ENCODE peak calls at places on chromosomes 13 and 19, in eight cellular contexts. One of them, this sample, is unnamed.

GRCh38 chr19:52600639-52601024 is 30.5 kb downstream of the ZNF701 start:
- DNase-seq in ovary: peak; percentile 40
- DNase-seq in adrenal gland: no peak
- DNase-seq in neuronal stem cell: no peak
- DNase-seq in fibroblast of lung: no peak
- DNase-seq in lung: no peak
- DNase-seq in effector memory CD4-positive, alpha-beta T cell: no peak
- DNase-seq in uterus: no peak
- DNase-seq in this sample: no peak

GRCh38 chr19:5851302-5851701 is at the start of gene FUT3:
- DNase-seq in ovary: no peak
- DNase-seq in adrenal gland: no peak
- DNase-seq in neuronal stem cell: no peak
- DNase-seq in fibroblast of lung: no peak
- DNase-seq in lung: peak; percentile 72
- DNase-seq in effector memory CD4-positive, alpha-beta T cell: no peak
- DNase-seq in uterus: no peak
- DNase-seq in this sample: no peak

GRCh38 chr19:36110487-36111199 is at the start of gene OVOL3:
- DNase-seq in ovary: no peak
- DNase-seq in adrenal gland: no peak
- DNase-seq in neuronal stem cell: no peak
- DNase-seq in fibroblast of lung: no peak
- DNase-seq in lung: no peak
- DNase-seq in effector memory CD4-positive, alpha-beta T cell: no peak
- DNase-seq in uterus: no peak
- DNase-seq in this sample: no peak

GRCh38 chr13:39815345-39816111 is 160.1 kb downstream of the COG6 start:
- DNase-seq in ovary: peak; percentile 60
- DNase-seq in adrenal gland: no peak
- DNase-seq in neuronal stem cell: no peak
- DNase-seq in fibroblast of lung: no peak
- DNase-seq in lung: no peak
- DNase-seq in effector memory CD4-positive, alpha-beta T cell: no peak
- DNase-seq in uterus: no peak
- DNase-seq in this sample: no peak

GRCh38 chr13:113775451-113776145 is 16.6 kb downstream of the TMEM255B start:
- DNase-seq in ovary: no peak
- DNase-seq in adrenal gland: no peak
- DNase-seq in neuronal stem cell: no peak
- DNase-seq in fibroblast of lung: no peak
- DNase-seq in lung: no peak
- DNase-seq in effector memory CD4-positive, alpha-beta T cell: no peak
- DNase-seq in uterus: no peak
- DNase-seq in this sample: no peak

GRCh38 chr19:30307191-30307974 is 64.8 kb upstream of the ZNF536 start:
- DNase-seq in ovary: no peak
- DNase-seq in adrenal gland: no peak
- DNase-seq in neuronal stem cell: no peak
- DNase-seq in fibroblast of lung: no peak
- DNase-seq in lung: no peak
- DNase-seq in effector memory CD4-positive, alpha-beta T cell: no peak
- DNase-seq in uterus: no peak
- DNase-seq in this sample: no peak

GRCh38 chr13:23735329-23735728 is 153.9 kb downstream of the MIPEP start:
- DNase-seq in ovary: no peak
- DNase-seq in adrenal gland: no peak
- DNase-seq in neuronal stem cell: no peak
- DNase-seq in fibroblast of lung: no peak
- DNase-seq in lung: no peak
- DNase-seq in effector memory CD4-positive, alpha-beta T cell: no peak
- DNase-seq in uterus: no peak
- DNase-seq in this sample: no peak

GRCh38 chr13:28375250-28375930 is 119.5 kb downstream of the FLT1 start:
- DNase-seq in ovary: no peak
- DNase-seq in adrenal gland: no peak
- DNase-seq in neuronal stem cell: no peak
- DNase-seq in fibroblast of lung: no peak
- DNase-seq in lung: no peak
- DNase-seq in effector memory CD4-positive, alpha-beta T cell: no peak
- DNase-seq in uterus: no peak
- DNase-seq in this sample: no peak

GRCh38 chr19:44164327-44164672 is 600 bp upstream of the ZNF226 start:
- DNase-seq in ovary: no peak
- DNase-seq in adrenal gland: no peak
- DNase-seq in neuronal stem cell: no peak
- DNase-seq in fibroblast of lung: no peak
- DNase-seq in lung: no peak
- DNase-seq in effector memory CD4-positive, alpha-beta T cell: no peak
- DNase-seq in uterus: no peak
- DNase-seq in this sample: no peak

GRCh38 chr19:47280183-47280797 is 5.6 kb downstream of the INAFM1 start:
- DNase-seq in ovary: no peak
- DNase-seq in adrenal gland: no peak
- DNase-seq in neuronal stem cell: no peak
- DNase-seq in fibroblast of lung: no peak
- DNase-seq in lung: no peak
- DNase-seq in effector memory CD4-positive, alpha-beta T cell: no peak
- DNase-seq in uterus: peak; percentile 36
- DNase-seq in this sample: no peak

GRCh38 chr19:44848036-44848804 is 2.1 kb downstream of the NECTIN2 start:
- DNase-seq in ovary: peak; percentile 56
- DNase-seq in adrenal gland: peak; percentile 35
- DNase-seq in neuronal stem cell: peak; percentile 24
- DNase-seq in fibroblast of lung: peak; percentile 57
- DNase-seq in lung: no peak
- DNase-seq in effector memory CD4-positive, alpha-beta T cell: no peak
- DNase-seq in uterus: peak; percentile 44
- DNase-seq in this sample: no peak

GRCh38 chr13:93169980-93170379 is 56.6 kb upstream of the GPC6 start:
- DNase-seq in ovary: no peak
- DNase-seq in adrenal gland: no peak
- DNase-seq in neuronal stem cell: no peak
- DNase-seq in fibroblast of lung: peak; percentile 99
- DNase-seq in lung: no peak
- DNase-seq in effector memory CD4-positive, alpha-beta T cell: no peak
- DNase-seq in uterus: no peak
- DNase-seq in this sample: peak; percentile 71

GRCh38 chr19:29687244-29687896 is 22.1 kb downstream of the PLEKHF1 start:
- DNase-seq in ovary: no peak
- DNase-seq in adrenal gland: no peak
- DNase-seq in neuronal stem cell: no peak
- DNase-seq in fibroblast of lung: peak; percentile 99
- DNase-seq in lung: no peak
- DNase-seq in effector memory CD4-positive, alpha-beta T cell: no peak
- DNase-seq in uterus: peak; percentile 82
- DNase-seq in this sample: no peak

GRCh38 chr13:30141773-30142501 is 165.4 kb downstream of the KATNAL1 start:
- DNase-seq in ovary: no peak
- DNase-seq in adrenal gland: no peak
- DNase-seq in neuronal stem cell: no peak
- DNase-seq in fibroblast of lung: no peak
- DNase-seq in lung: no peak
- DNase-seq in effector memory CD4-positive, alpha-beta T cell: no peak
- DNase-seq in uterus: no peak
- DNase-seq in this sample: no peak

GRCh38 chr13:30138511-30138910 is 168.8 kb downstream of the KATNAL1 start:
- DNase-seq in ovary: no peak
- DNase-seq in adrenal gland: no peak
- DNase-seq in neuronal stem cell: no peak
- DNase-seq in fibroblast of lung: no peak
- DNase-seq in lung: no peak
- DNase-seq in effector memory CD4-positive, alpha-beta T cell: no peak
- DNase-seq in uterus: no peak
- DNase-seq in this sample: no peak

GRCh38 chr13:30142502-30143211 is 164.7 kb downstream of the KATNAL1 start:
- DNase-seq in ovary: peak; percentile 32
- DNase-seq in adrenal gland: peak; percentile 30
- DNase-seq in neuronal stem cell: no peak
- DNase-seq in fibroblast of lung: peak; percentile 98
- DNase-seq in lung: no peak
- DNase-seq in effector memory CD4-positive, alpha-beta T cell: no peak
- DNase-seq in uterus: peak; percentile 73
- DNase-seq in this sample: no peak

GRCh38 chr13:30143671-30144400 is 163.5 kb downstream of the KATNAL1 start:
- DNase-seq in ovary: no peak
- DNase-seq in adrenal gland: no peak
- DNase-seq in neuronal stem cell: no peak
- DNase-seq in fibroblast of lung: peak; percentile 65
- DNase-seq in lung: no peak
- DNase-seq in effector memory CD4-positive, alpha-beta T cell: no peak
- DNase-seq in uterus: no peak
- DNase-seq in this sample: no peak

GRCh38 chr13:30140973-30141372 is 166.4 kb downstream of the KATNAL1 start:
- DNase-seq in ovary: no peak
- DNase-seq in adrenal gland: no peak
- DNase-seq in neuronal stem cell: no peak
- DNase-seq in fibroblast of lung: no peak
- DNase-seq in lung: no peak
- DNase-seq in effector memory CD4-positive, alpha-beta T cell: no peak
- DNase-seq in uterus: no peak
- DNase-seq in this sample: no peak
- H3K27ac ChIP-seq in ovary: no peak overlapping the region
- H3K27ac ChIP-seq in adrenal gland: no peak overlapping the region
- H3K27ac ChIP-seq in neuronal stem cell: no peak overlapping the region
- H3K27ac ChIP-seq in fibroblast of lung: no peak overlapping the region
- H3K27ac ChIP-seq in lung: no peak overlapping the region
- H3K27ac ChIP-seq in effector memory CD4-positive, alpha-beta T cell: no peak overlapping the region
- H3K27ac ChIP-seq in uterus: no peak overlapping the region
- H3K27ac ChIP-seq in this sample: no peak overlapping the region

DNA sequence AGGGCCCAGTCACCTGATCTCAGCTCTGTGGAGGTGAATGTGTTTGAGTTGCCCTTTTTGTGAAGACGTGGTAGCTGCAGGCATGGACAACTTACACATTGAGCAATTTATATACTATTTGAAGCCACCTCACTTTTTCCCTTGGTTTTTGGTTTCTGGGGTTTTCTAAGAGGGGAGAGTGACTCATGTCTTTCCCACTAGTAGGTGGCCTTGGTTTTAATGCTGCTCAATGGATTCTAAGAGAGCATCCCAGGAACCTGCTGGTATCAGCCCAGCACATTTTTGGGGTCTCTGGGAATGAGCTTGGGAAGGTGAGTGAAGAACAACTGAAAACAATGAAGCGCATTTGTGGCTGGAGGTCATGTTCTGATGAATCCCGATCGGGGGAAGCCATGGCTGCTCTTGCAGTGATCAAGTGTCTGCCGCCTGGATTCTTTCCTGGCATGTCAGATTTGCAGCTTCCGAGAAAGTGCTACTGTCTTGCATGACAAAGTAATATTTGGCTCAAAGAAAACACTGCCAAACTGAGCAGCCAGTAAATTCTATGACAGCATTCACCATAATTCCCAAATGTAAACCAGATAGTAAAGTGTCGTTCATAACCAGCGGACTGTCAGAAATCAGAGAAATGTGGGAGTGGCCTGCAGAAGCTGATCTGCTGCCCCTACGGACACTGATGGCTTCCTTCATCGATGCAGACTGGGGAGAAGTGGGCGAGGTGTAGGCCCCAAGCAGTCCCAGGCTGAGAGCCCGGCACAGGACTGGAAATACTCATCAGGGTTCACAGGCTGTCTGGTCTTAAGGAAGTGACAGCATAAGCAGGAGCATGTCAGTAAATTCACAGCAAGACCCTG is 98.7 kb downstream of the COL4A2 start:
- DNase-seq in ovary: no peak
- DNase-seq in adrenal gland: no peak
- DNase-seq in neuronal stem cell: no peak
- DNase-seq in fibroblast of lung: peak; percentile 96
- DNase-seq in lung: no peak
- DNase-seq in effector memory CD4-positive, alpha-beta T cell: no peak
- DNase-seq in uterus: no peak
- DNase-seq in this sample: no peak
- H3K4me1 ChIP-seq in ovary: peaks cover 3% of the 10 kb centered on the region
- H3K4me1 ChIP-seq in adrenal gland: no peaks in the 10 kb centered on the region
- H3K4me1 ChIP-seq in neuronal stem cell: no peaks in the 10 kb centered on the region
- H3K4me1 ChIP-seq in fibroblast of lung: peaks cover 58% of the 10 kb centered on the region
- H3K4me1 ChIP-seq in lung: peaks cover 38% of the 10 kb centered on the region
- H3K4me1 ChIP-seq in effector memory CD4-positive, alpha-beta T cell: no peaks in the 10 kb centered on the region
- H3K4me1 ChIP-seq in uterus: peaks cover 16% of the 10 kb centered on the region
- H3K4me1 ChIP-seq in this sample: peaks cover 25% of the 10 kb centered on the region

DNA sequence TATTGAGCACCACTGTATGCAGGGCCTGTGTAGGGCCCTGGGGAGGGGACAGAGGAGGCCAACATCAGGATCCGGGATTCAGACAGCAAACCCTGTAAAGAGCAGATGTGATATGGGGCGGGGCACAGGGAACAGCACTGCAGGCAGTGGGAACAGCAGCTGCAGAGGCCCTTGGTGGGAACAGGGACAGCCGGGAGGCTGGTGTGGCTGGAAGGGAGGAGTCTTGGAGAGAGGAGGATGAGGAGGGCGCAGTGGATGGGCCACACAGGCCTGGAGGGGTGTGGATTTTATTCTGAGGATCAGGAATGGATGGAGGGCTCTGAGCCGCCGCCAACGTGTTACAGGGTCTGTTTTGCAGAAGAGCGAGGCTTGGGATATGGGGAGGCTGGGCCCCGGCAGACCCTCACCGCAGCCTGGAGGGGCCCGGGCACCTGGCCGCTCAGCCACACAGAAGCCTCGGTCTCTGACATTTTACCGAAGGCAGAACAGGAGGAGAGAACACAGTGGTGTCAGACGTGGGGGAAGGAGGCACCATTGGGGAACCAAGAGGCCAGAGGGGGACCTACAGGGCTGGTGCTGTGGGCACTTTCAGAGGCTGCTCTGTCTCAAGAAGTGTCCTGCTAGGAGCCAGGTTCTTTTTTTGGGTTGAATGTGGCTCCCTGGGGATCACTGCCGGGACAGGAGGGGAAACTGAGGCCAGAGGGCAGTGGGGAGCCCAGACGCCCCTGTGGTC is 6.9 kb downstream of the EFNA2 start:
- DNase-seq in ovary: no peak
- DNase-seq in adrenal gland: no peak
- DNase-seq in neuronal stem cell: no peak
- DNase-seq in fibroblast of lung: no peak
- DNase-seq in lung: no peak
- DNase-seq in effector memory CD4-positive, alpha-beta T cell: no peak
- DNase-seq in uterus: no peak
- DNase-seq in this sample: no peak
- H3K27ac ChIP-seq in ovary: no peak overlapping the region
- H3K27ac ChIP-seq in adrenal gland: no peak overlapping the region
- H3K27ac ChIP-seq in neuronal stem cell: no peak overlapping the region
- H3K27ac ChIP-seq in fibroblast of lung: no peak overlapping the region
- H3K27ac ChIP-seq in lung: no peak overlapping the region
- H3K27ac ChIP-seq in effector memory CD4-positive, alpha-beta T cell: no peak overlapping the region
- H3K27ac ChIP-seq in uterus: no peak overlapping the region
- H3K27ac ChIP-seq in this sample: no peak overlapping the region

DNA sequence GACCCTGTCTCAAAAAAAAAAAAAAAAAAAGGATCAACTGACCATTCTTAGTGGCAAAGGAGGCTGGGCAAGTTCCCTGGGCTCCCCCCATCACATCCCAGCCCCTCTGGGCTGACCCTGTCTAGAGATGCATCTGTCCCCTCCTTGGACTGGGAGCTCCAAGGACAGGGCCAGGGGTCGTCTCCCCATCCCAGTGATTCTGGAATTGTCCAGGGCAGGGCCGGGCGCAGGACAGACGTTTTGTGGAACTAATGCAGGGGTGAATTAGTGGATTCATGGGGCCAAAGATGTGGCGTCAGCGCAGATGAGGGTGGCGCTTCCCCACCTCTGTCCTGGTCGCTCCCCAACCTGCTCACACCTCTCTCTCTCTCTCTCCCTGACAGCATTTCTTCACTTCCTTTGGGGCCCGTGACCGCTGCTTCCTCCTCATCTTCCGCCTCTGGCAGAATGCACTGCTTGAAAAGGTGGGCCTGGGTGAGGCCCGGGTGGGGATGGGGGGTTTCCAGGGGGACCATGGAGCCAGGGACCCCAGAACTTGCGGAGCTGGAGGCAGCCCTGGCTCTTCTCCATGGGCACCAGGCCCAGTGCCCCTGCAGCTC is 11.1 kb downstream of the GRAMD1A start:
- DNase-seq in ovary: no peak
- DNase-seq in adrenal gland: no peak
- DNase-seq in neuronal stem cell: no peak
- DNase-seq in fibroblast of lung: no peak
- DNase-seq in lung: no peak
- DNase-seq in effector memory CD4-positive, alpha-beta T cell: peak; percentile 25
- DNase-seq in uterus: no peak
- DNase-seq in this sample: no peak
- H3K4me1 ChIP-seq in ovary: no peaks in the 10 kb centered on the region
- H3K4me1 ChIP-seq in adrenal gland: peaks cover 27% of the 10 kb centered on the region
- H3K4me1 ChIP-seq in neuronal stem cell: no peaks in the 10 kb centered on the region
- H3K4me1 ChIP-seq in fibroblast of lung: peaks cover 5% of the 10 kb centered on the region
- H3K4me1 ChIP-seq in lung: peaks cover 14% of the 10 kb centered on the region
- H3K4me1 ChIP-seq in effector memory CD4-positive, alpha-beta T cell: peaks cover 55% of the 10 kb centered on the region
- H3K4me1 ChIP-seq in uterus: peaks cover 8% of the 10 kb centered on the region
- H3K4me1 ChIP-seq in this sample: no peaks in the 10 kb centered on the region